ENCODE peak calls at places on chromosomes 6 and 20, in five cellular contexts. One of them, this sample, is unnamed. For H3K4me1, the result is how much of the 10 kb centered on the place peaks cover.

GRCh38 chr6:36578030-36578825 is 15.9 kb upstream of the SRSF3 start:
- DNase-seq in right cardiac atrium: no peak
- DNase-seq in cardiac muscle cell: no peak
- DNase-seq in uterus: no peak
- DNase-seq in naive thymus-derived CD4-positive, alpha-beta T cell: no peak
- DNase-seq in this sample: no peak

GRCh38 chr6:125077453-125077852 is 76.1 kb upstream of the TPD52L1 start:
- DNase-seq in right cardiac atrium: no peak
- DNase-seq in cardiac muscle cell: no peak
- DNase-seq in uterus: no peak
- DNase-seq in naive thymus-derived CD4-positive, alpha-beta T cell: no peak
- DNase-seq in this sample: no peak

GRCh38 chr6:160202411-160202810 is 56.2 kb downstream of the SLC22A2 start:
- DNase-seq in right cardiac atrium: no peak
- DNase-seq in cardiac muscle cell: no peak
- DNase-seq in uterus: no peak
- DNase-seq in naive thymus-derived CD4-positive, alpha-beta T cell: no peak
- DNase-seq in this sample: no peak

GRCh38 chr6:68876792-68877493 is 241.9 kb downstream of the ADGRB3 start:
- DNase-seq in right cardiac atrium: no peak
- DNase-seq in cardiac muscle cell: peak
- DNase-seq in uterus: no peak
- DNase-seq in naive thymus-derived CD4-positive, alpha-beta T cell: no peak
- DNase-seq in this sample: no peak

GRCh38 chr6:89146748-89147715 is 1.2 kb downstream of the PM20D2 start:
- DNase-seq in right cardiac atrium: no peak
- DNase-seq in cardiac muscle cell: peak
- DNase-seq in uterus: no peak
- DNase-seq in naive thymus-derived CD4-positive, alpha-beta T cell: no peak
- DNase-seq in this sample: no peak

GRCh38 chr6:159945801-159946392 is 23.0 kb upstream of the IGF2R start:
- DNase-seq in right cardiac atrium: no peak
- DNase-seq in cardiac muscle cell: no peak
- DNase-seq in uterus: no peak
- DNase-seq in naive thymus-derived CD4-positive, alpha-beta T cell: no peak
- DNase-seq in this sample: no peak

GRCh38 chr6:148451690-148452089 is 109.1 kb downstream of the SASH1 start:
- DNase-seq in right cardiac atrium: peak
- DNase-seq in cardiac muscle cell: no peak
- DNase-seq in uterus: no peak
- DNase-seq in naive thymus-derived CD4-positive, alpha-beta T cell: no peak
- DNase-seq in this sample: no peak

GRCh38 chr6:124968401-124968800 is 6.2 kb downstream of the RNF217 start:
- DNase-seq in right cardiac atrium: no peak
- DNase-seq in cardiac muscle cell: peak
- DNase-seq in uterus: no peak
- DNase-seq in naive thymus-derived CD4-positive, alpha-beta T cell: no peak
- DNase-seq in this sample: no peak

GRCh38 chr6:152893187-152893586 is 89.7 kb downstream of the FBXO5 start:
- DNase-seq in right cardiac atrium: no peak
- DNase-seq in cardiac muscle cell: no peak
- DNase-seq in uterus: no peak
- DNase-seq in naive thymus-derived CD4-positive, alpha-beta T cell: no peak
- DNase-seq in this sample: no peak

GRCh38 chr6:43729537-43729936 is 40.5 kb upstream of the VEGFA start:
- DNase-seq in right cardiac atrium: no peak
- DNase-seq in cardiac muscle cell: no peak
- DNase-seq in uterus: no peak
- DNase-seq in naive thymus-derived CD4-positive, alpha-beta T cell: no peak
- DNase-seq in this sample: no peak
- H3K27ac ChIP-seq in right cardiac atrium: no peak
- H3K27ac ChIP-seq in cardiac muscle cell: no peak
- H3K27ac ChIP-seq in uterus: no peak
- H3K27ac ChIP-seq in naive thymus-derived CD4-positive, alpha-beta T cell: no peak
- H3K27ac ChIP-seq in this sample: no peak

GRCh38 chr6:56764081-56764566 is 121.4 kb upstream of the DST start:
- DNase-seq in right cardiac atrium: no peak
- DNase-seq in cardiac muscle cell: no peak
- DNase-seq in uterus: no peak
- DNase-seq in naive thymus-derived CD4-positive, alpha-beta T cell: no peak
- DNase-seq in this sample: no peak

GRCh38 chr6:56767435-56767834 is 124.7 kb upstream of the DST start:
- DNase-seq in right cardiac atrium: no peak
- DNase-seq in cardiac muscle cell: no peak
- DNase-seq in uterus: no peak
- DNase-seq in naive thymus-derived CD4-positive, alpha-beta T cell: no peak
- DNase-seq in this sample: no peak

GRCh38 chr6:56766139-56766805 is 123.6 kb upstream of the DST start:
- DNase-seq in right cardiac atrium: no peak
- DNase-seq in cardiac muscle cell: no peak
- DNase-seq in uterus: no peak
- DNase-seq in naive thymus-derived CD4-positive, alpha-beta T cell: no peak
- DNase-seq in this sample: no peak

GRCh38 chr6:56766806-56767178 is 124.1 kb upstream of the DST start:
- DNase-seq in right cardiac atrium: no peak
- DNase-seq in cardiac muscle cell: no peak
- DNase-seq in uterus: no peak
- DNase-seq in naive thymus-derived CD4-positive, alpha-beta T cell: no peak
- DNase-seq in this sample: no peak

DNA sequence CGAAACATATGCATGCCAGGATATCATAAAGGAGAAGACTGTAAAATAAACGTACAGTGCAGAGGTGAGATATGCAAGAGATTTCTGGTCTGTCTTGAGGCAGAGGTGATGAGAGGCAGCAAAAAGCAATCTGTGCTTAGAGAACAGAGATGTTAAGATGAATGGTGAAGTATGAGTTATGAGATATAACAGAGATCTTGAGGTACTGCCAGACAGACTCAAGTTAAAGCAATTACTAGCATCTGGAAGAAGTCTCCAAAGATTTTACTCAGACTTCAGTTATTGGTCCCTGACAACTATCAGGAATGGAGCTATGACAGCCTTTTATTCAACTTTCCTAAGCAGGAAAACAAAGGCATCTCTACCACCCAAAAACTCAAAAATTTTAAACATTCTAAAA is 122.8 kb upstream of the DST start:
- DNase-seq in right cardiac atrium: no peak
- DNase-seq in cardiac muscle cell: no peak
- DNase-seq in uterus: no peak
- DNase-seq in naive thymus-derived CD4-positive, alpha-beta T cell: no peak
- DNase-seq in this sample: no peak
- H3K4me1 ChIP-seq in right cardiac atrium: under half
- H3K4me1 ChIP-seq in cardiac muscle cell: under half
- H3K4me1 ChIP-seq in uterus: under half
- H3K4me1 ChIP-seq in naive thymus-derived CD4-positive, alpha-beta T cell: under half
- H3K4me1 ChIP-seq in this sample: under half

DNA sequence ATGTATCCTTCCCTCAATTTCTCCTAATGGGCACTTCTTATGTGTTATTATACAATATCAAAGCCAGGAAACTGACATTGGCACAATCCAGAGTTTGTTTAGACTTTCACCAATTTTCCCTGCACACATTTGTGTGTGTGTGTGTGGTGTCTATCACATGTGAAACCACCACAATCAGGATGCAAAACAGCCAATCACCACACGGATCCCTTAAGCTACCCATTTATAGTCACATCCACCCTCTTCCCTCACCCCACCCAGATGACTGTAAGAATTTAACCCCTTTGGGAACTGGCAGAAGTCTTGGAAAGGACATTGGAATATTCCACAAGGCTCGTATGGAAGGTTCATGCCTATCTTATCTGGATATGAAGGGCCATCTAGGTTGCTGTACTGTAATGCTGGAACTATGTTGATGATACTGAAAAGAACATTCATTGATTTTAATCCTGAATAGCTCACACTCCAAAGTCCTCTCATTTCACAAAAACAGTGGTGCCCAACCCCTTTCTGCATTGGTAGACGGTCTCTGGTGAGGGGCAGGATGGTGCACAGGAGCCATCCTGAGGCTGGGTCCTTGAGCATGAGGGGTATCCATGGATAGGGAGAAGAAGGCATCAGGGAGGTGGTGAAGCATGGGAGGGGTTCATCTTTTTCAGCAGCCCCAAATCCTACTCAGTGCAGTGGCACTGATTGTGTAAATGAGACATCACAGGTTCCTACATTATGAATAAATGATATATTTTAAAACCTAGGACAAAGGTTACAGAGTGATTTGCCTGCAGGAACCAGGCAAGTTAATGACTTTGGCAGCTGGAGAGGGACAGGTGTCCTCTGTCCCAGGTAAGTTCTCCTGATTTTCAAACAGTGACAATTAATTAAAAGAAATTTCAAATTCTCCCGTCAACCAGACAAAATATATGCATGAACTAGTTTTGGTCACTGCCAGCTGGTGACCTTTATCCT is 12.1 kb upstream of the CTCFL start:
- DNase-seq in right cardiac atrium: no peak
- DNase-seq in cardiac muscle cell: no peak
- DNase-seq in uterus: no peak
- DNase-seq in naive thymus-derived CD4-positive, alpha-beta T cell: no peak
- DNase-seq in this sample: no peak
- H3K27ac ChIP-seq in right cardiac atrium: no peak
- H3K27ac ChIP-seq in cardiac muscle cell: no peak
- H3K27ac ChIP-seq in uterus: no peak
- H3K27ac ChIP-seq in naive thymus-derived CD4-positive, alpha-beta T cell: no peak
- H3K27ac ChIP-seq in this sample: no peak

DNA sequence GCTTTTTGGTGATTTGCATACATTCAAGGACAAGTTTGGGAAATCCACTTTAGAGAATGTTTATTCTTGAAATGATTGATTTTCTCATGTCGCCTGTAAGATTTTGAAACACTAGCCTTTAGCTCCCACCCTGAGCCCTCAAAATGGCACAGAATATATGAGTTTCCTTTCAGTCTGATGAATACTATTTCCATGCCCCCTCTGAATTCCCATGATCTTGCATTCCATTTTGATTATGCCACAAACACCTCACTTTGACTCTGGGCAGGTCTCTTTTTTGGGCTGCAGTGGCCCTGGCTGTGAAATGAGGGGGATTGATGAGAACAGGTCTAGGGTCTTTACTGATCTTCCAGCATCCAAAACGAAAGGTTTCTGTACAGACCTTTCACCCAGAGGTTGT is 50.4 kb downstream of the SULF2 start:
- DNase-seq in right cardiac atrium: no peak
- DNase-seq in cardiac muscle cell: no peak
- DNase-seq in uterus: no peak
- DNase-seq in naive thymus-derived CD4-positive, alpha-beta T cell: no peak
- DNase-seq in this sample: no peak
- H3K4me1 ChIP-seq in right cardiac atrium: under half
- H3K4me1 ChIP-seq in cardiac muscle cell: under half
- H3K4me1 ChIP-seq in uterus: under half
- H3K4me1 ChIP-seq in naive thymus-derived CD4-positive, alpha-beta T cell: under half
- H3K4me1 ChIP-seq in this sample: under half